ENCODE peak calls at places on chromosomes 13 and 19, in seven cellular contexts. M is CD14-positive monocyte, K is stomach, H is dorsolateral prefrontal cortex, D is sciatic nerve, Y is hypothalamus, W is ELR. U is an unnamed sample.

GRCh38 chr19:5217171-5217570 is 123.4 kb downstream of the PTPRS start:
- DNase-seq in M (no peak), K (no peak), H (no peak), D (no peak), Y (no peak), W (no peak), U (no peak)

GRCh38 chr13:50370303-50370950 is 355.2 kb downstream of the KCNRG start:
- DNase-seq in M (peak; percentile 48), K (no peak), H (no peak), D (no peak), Y (no peak), W (no peak), U (no peak)

GRCh38 chr13:98548230-98548629 is 28.7 kb downstream of the STK24 start:
- DNase-seq in M (no peak), K (no peak), H (no peak), D (no peak), Y (no peak), W (peak; percentile 66), U (no peak)

GRCh38 chr19:2869618-2870017 is 2.5 kb downstream of the ZNF556 start:
- DNase-seq in M (no peak), K (no peak), H (no peak), D (no peak), Y (no peak), W (no peak), U (no peak)

GRCh38 chr13:106533101-106533939 is 2.1 kb downstream of the EFNB2 start:
- DNase-seq in M (no peak), K (peak; percentile 86), H (peak; percentile 88), D (peak; percentile 92), Y (peak; percentile 77), W (peak; percentile 86), U (peak; percentile 83)

GRCh38 chr13:39397866-39398265 is 205.1 kb downstream of the LHFPL6 start:
- DNase-seq in M (no peak), K (no peak), H (no peak), D (no peak), Y (no peak), W (no peak), U (no peak)

GRCh38 chr19:38715540-38715939 is 28.7 kb downstream of the CAPN12 start:
- DNase-seq in M (no peak), K (peak; percentile 86), H (no peak), D (no peak), Y (no peak), W (no peak), U (peak; percentile 78)

GRCh38 chr13:105663182-105663581 is 872.3 kb downstream of the EFNB2 start:
- DNase-seq in M (no peak), K (no peak), H (no peak), D (no peak), Y (no peak), W (no peak), U (no peak)

GRCh38 chr19:50428768-50429463 is 3.8 kb upstream of the MYBPC2 start:
- DNase-seq in M (no peak), K (no peak), H (no peak), D (no peak), Y (no peak), W (no peak), U (no peak)

GRCh38 chr13:50334944-50335343 is 319.7 kb downstream of the KCNRG start:
- DNase-seq in M (no peak), K (no peak), H (no peak), D (no peak), Y (no peak), W (no peak), U (no peak)

GRCh38 chr13:20882206-20882605 is 20.3 kb downstream of the XPO4 start:
- DNase-seq in M (no peak), K (no peak), H (no peak), D (no peak), Y (no peak), W (peak; percentile 52), U (no peak)

GRCh38 chr19:17757125-17757524 is 5.8 kb downstream of the FCHO1 start:
- DNase-seq in M (no peak), K (peak; percentile 91), H (peak; percentile 96), D (no peak), Y (peak; percentile 95), W (peak; percentile 62), U (peak; percentile 63)

GRCh38 chr19:33446156-33446917 is 72.8 kb downstream of the CEBPG start:
- DNase-seq in M (peak; percentile 34), K (no peak), H (peak; percentile 33), D (no peak), Y (no peak), W (no peak), U (no peak)

GRCh38 chr13:34748561-34748960 is 193.5 kb upstream of the NBEA start:
- DNase-seq in M (no peak), K (no peak), H (no peak), D (no peak), Y (no peak), W (no peak), U (no peak)

GRCh38 chr13:50449465-50449864 is 394.0 kb downstream of the DLEU7 start:
- DNase-seq in M (no peak), K (no peak), H (no peak), D (no peak), Y (no peak), W (no peak), U (no peak)

GRCh38 chr13:77678691-77679090 is 18.8 kb upstream of the SLAIN1 start:
- DNase-seq in M (no peak), K (no peak), H (no peak), D (no peak), Y (no peak), W (no peak), U (no peak)

GRCh38 chr13:33016414-33017409 is at the start of gene KL:
- DNase-seq in M (peak; percentile 46), K (peak; percentile 38), H (no peak), D (peak; percentile 73), Y (no peak), W (no peak), U (no peak)

GRCh38 chr19:10812902-10813404 is 23.1 kb downstream of the TMED1 start:
- DNase-seq in M (peak; percentile 89), K (peak; percentile 33), H (no peak), D (no peak), Y (no peak), W (peak; percentile 99), U (peak; percentile 37)

GRCh38 chr19:34998777-34999497 is 1.2 kb upstream of the GRAMD1A start:
- DNase-seq in M (no peak), K (no peak), H (no peak), D (no peak), Y (no peak), W (no peak), U (no peak)

GRCh38 chr13:20824762-20825161 is 51.0 kb upstream of the EEF1AKMT1 start:
- DNase-seq in M (no peak), K (no peak), H (no peak), D (no peak), Y (no peak), W (peak; percentile 90), U (no peak)

GRCh38 chr19:5718579-5719273 is 1.2 kb downstream of the LONP1 start:
- DNase-seq in M (no peak), K (no peak), H (no peak), D (no peak), Y (no peak), W (peak; percentile 86), U (peak; percentile 25)

GRCh38 chr13:105426454-105426853 is 1109.0 kb downstream of the EFNB2 start:
- DNase-seq in M (no peak), K (no peak), H (no peak), D (no peak), Y (no peak), W (no peak), U (no peak)

GRCh38 chr19:50803633-50804419 is 13.6 kb downstream of the ACP4 start:
- DNase-seq in M (no peak), K (no peak), H (no peak), D (no peak), Y (no peak), W (peak; percentile 40), U (no peak)

GRCh38 chr13:43751624-43752023 is 35.1 kb downstream of the ENOX1 start:
- DNase-seq in M (no peak), K (no peak), H (no peak), D (no peak), Y (no peak), W (no peak), U (no peak)

GRCh38 chr19:47713046-47714021 is at the start of gene EHD2:
- DNase-seq in M (no peak), K (peak; percentile 59), H (peak; percentile 66), D (peak; percentile 88), Y (peak; percentile 24), W (peak; percentile 77), U (peak; percentile 50)

GRCh38 chr13:44575741-44576395 is at the start of gene TSC22D1:
- DNase-seq in M (no peak), K (peak; percentile 51), H (peak; percentile 73), D (peak; percentile 68), Y (peak; percentile 45), W (peak; percentile 65), U (peak; percentile 54)

GRCh38 chr19:28234637-28235036 is 978.3 kb downstream of the UQCRFS1 start:
- DNase-seq in M (no peak), K (no peak), H (no peak), D (no peak), Y (no peak), W (no peak), U (no peak)

U was measured in body of pancreas.